ENCODE peak calls at places on chromosomes 2 and 18, in five cellular contexts. V, A, X, C and I are unnamed samples.

GRCh38 chr2:60518567-60518966 is 34.9 kb downstream of the BCL11A start:
- DNase-seq in V (no peak), C (no peak), X (no peak), A (no peak), I (no peak)

GRCh38 chr2:217151509-217152206 is 291.8 kb upstream of the TNP1 start:
- DNase-seq in X (no peak), A (no peak), C (no peak), V (no peak), I (no peak)

GRCh38 chr2:17805166-17805565 is 11.1 kb upstream of the MSGN1 start:
- DNase-seq in C (no peak), X (no peak), V (no peak), A (no peak), I (no peak)

GRCh38 chr2:100184055-100184737 is 41.8 kb upstream of the AFF3 start:
- DNase-seq in X (no peak), A (no peak), V (no peak), C (no peak), I (no peak)

GRCh38 chr2:149741646-149742045 is 154.1 kb upstream of the MMADHC start:
- DNase-seq in A (no peak), V (no peak), X (no peak), C (no peak), I (no peak)

GRCh38 chr2:204264746-204265145 is 280.5 kb upstream of the PARD3B start:
- DNase-seq in V (no peak), C (no peak), X (no peak), A (no peak), I (no peak)

GRCh38 chr18:76573325-76574025 is 78.4 kb upstream of the ZNF516 start:
- DNase-seq in X (no peak), C (no peak), A (no peak), V (no peak), I (no peak)

GRCh38 chr18:30192216-30192615 is 850.3 kb downstream of the DSC3 start:
- DNase-seq in X (no peak), A (no peak), V (peak; percentile 5), C (no peak), I (no peak)

GRCh38 chr2:28298406-28298805 is 94.3 kb upstream of the FOSL2 start:
- DNase-seq in C (no peak), X (no peak), A (no peak), V (no peak), I (no peak)

GRCh38 chr2:28294451-28294850 is 98.2 kb upstream of the FOSL2 start:
- DNase-seq in A (no peak), C (no peak), V (no peak), X (no peak), I (no peak)

GRCh38 chr2:28296904-28297303 is 95.8 kb upstream of the FOSL2 start:
- DNase-seq in X (no peak), C (no peak), A (no peak), V (no peak), I (peak; percentile 31)

GRCh38 chr2:28297531-28297930 is 95.1 kb upstream of the FOSL2 start:
- DNase-seq in V (no peak), X (no peak), C (no peak), A (no peak), I (no peak)

DNA sequence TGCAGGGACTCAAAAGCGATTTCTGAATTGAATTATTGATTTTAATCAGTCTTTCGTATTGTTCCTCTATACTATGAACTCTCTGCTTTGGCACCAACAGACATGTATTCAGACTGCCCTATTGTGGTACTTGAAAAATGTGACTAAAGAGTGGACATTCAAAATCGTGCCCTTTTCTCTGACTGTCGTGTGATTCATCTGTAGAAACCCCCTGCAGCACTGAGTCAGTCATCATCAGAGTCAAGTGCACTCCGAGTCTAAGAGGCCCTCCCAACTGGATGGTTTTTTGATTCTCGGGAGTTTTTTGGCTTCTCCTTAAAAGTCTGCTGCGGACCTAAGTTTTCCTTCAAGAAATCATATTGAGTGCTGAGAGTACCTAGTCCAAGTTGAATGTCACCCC is 96.4 kb upstream of the FOSL2 start:
- DNase-seq in V (no peak), X (no peak), C (no peak), A (no peak), I (peak; percentile 21)
- TF ChIP-seq CEBPB in V (no peak), X (no peak), C (no peak), A (no peak), I (no peak)

GRCh38 chr18:58213445-58213844 is 169.4 kb downstream of the NEDD4L start:
- DNase-seq in A (no peak), X (no peak), C (no peak), V (no peak), I (no peak)
- TF ChIP-seq SIN3A in A (no peak), X (no peak), C (no peak), V (no peak), I (no peak)

DNA sequence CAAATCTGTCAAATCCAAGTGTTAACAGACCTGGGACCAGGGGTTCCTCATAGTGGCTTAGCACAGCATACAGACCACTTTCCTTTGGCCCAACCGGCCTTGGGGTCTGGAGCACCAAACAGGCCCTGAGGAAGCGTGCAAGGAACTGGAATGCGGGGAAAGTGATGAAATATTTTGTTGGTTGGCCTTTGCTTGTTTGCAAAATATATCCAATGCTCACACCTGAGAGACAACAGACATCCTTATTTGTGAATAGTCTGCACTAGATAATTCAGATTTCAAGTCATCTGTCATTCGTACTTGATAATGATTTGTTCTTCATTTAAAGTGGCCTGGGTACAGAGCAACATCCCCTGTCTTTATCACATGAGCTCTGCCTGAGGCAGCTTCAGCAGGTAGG is 43.5 kb downstream of the ABCG8 start:
- DNase-seq in C (no peak), A (no peak), V (no peak), X (peak; percentile 1), I (no peak)
- TF ChIP-seq POLR2AphosphoS5 in C (no peak), A (no peak), V (no peak), X (no peak), I (no peak)

GRCh38 chr18:37564796-37565137 is 831 bp downstream of the CELF4 start:
- DNase-seq in V (no peak), A (peak; percentile 92), C (no peak), X (peak; percentile 49), I (no peak)
- TF ChIP-seq CEBPB in V (no peak), A (no peak), C (no peak), X (no peak), I (no peak)

DNA sequence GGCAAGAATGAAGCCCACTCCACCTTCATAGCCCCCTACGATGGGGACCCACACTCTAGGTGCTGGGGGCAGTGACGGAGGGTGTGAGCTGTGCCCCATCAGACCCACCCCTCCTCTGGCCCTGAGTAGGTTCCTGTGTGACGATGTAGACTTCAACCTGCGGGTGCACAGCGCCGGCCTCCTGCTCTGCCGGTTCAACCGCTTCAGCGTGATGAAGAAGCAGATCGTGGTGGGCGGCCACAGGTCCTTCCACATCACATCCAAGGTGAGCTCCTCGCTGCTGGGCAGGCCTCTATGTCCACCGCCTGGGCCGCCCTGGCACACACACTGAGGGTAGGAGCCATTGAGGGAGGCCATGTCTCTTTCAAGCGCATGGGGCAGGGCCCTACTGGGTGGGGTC is 34.9 kb downstream of the NTSR2 start:
- DNase-seq in V (no peak), A (no peak), X (no peak), C (no peak), I (no peak)
- TF ChIP-seq SIN3A in V (no peak), A (no peak), X (no peak), C (no peak), I (no peak)

DNA sequence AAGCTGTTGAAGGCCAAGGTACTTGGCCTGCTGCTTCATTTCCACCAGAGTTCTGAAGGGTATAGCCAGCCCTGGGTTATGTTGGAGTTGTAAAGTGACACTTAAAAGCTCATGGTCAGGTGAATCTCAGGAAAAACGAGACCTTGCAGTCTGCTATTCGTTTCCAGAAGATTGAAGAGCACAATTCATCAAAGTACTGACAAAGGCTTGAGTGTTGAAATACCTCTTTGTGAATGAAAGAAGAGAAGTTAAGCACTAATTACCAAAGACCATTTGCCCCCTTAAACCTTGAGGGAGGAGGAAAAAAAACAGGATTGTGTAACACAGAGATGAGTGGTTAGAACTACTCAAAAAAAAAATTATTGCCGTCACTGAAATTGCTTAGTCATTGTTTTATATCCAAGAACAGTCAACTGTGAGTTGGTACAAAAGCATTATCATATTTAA is 48.6 kb downstream of the MAP2 start:
- DNase-seq in C (no peak), V (no peak), A (no peak), X (no peak), I (no peak)
- TF ChIP-seq POLR2AphosphoS5 in C (no peak), V (no peak), A (no peak), X (no peak), I (no peak)

GRCh38 chr2:48508461-48509124 is 21.4 kb upstream of the STON1 start:
- DNase-seq in C (no peak), A (no peak), V (peak; percentile 75), X (peak; percentile 68), I (no peak)
- TF ChIP-seq CEBPB in C (no peak), A (peak; percentile 48), V (peak; percentile 73), X (peak; percentile 95), I (no peak)

DNA sequence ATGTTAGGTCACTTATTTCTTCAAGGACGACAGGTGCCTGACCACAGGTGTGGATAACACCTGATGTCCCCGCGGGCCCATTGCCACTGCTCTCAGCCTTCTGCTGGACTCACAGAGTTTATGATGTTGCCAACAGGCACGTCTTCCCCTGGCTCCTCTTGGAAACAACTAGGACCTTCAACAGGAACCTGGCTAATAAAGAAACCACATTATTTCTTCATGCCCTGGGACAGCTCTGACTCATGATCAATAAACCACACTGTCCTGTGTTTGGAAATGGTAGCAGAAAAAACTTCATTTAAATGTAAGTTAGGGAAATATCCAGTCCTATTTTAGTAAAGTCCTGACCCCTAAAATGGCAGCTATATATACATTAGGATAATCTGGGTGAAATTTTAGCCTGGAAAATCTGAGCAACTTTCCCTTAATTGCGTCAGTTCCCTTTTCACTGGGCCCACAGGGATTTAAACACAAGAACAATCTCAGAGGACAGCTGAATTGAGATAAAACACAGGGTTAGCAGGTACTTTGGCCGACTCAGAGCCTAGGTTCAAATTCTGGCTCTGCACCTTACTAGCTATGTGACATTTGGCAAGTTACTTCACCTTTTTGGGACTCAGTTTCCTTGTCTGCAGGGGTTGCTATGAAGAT is 159.0 kb downstream of the VAPA start:
- DNase-seq in A (no peak), V (no peak), C (no peak), X (no peak), I (no peak)
- TF ChIP-seq SIN3A in A (no peak), V (no peak), C (no peak), X (no peak), I (no peak)

DNA sequence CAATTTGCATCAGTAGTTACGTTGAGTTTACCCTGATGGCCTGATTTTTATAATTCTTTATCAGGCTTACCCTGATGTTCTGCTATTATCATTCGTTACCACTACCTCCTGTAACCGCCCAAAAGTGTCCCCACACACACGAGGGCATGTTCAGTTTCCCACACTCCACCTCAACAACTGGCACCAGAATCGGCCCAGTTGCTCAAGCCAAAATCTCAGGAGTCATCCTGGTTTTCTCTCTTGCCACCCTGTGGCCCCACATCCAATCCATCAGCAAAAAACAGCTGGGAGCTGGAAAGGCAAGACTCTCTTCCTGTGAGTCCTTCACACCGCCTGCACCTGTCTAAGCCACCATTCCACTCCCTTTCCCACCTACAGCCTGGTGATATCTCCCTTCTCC is 102.9 kb upstream of the RAB6C start:
- DNase-seq in C (no peak), A (peak; percentile 23), V (no peak), X (no peak), I (no peak)
- TF ChIP-seq POLR2AphosphoS5 in C (no peak), A (no peak), V (no peak), X (no peak), I (no peak)

GRCh38 chr2:46339676-46340459 is 42.7 kb downstream of the EPAS1 start:
- DNase-seq in X (peak; percentile 93), V (peak; percentile 47), A (no peak), C (no peak), I (no peak)
- TF ChIP-seq CEBPB in X (peak; percentile 99), V (no peak), A (no peak), C (no peak), I (no peak)